ENCODE peak calls at places on chromosomes 11 and 22, in nine cellular contexts. One of them, this sample, is unnamed.

GRCh38 chr11:44047931-44048431 is at the start of gene ACCSL:
- DNase-seq in GM12891: no peak
- DNase-seq in stimulated activated CD4-positive, alpha-beta T cell treated with anti-CD3 and anti-CD28 coated beads, Interleukin-12 subunit alpha, Interleukin-12 subunit beta, amount 100 ng/mL, for 48 hours: no peak
- DNase-seq in HT1080: no peak
- DNase-seq in NCI-H1436: no peak
- DNase-seq in activated CD4-positive, CD25-positive, alpha-beta regulatory T cell: no peak
- DNase-seq in left ventricle myocardium superior: no peak
- DNase-seq in astrocyte of the hippocampus: no peak
- DNase-seq in Kasumi-1: no peak
- DNase-seq in this sample: no peak

GRCh38 chr11:2791521-2792375 is 92.0 kb upstream of the KCNQ1OT1 start:
- DNase-seq in GM12891: no peak
- DNase-seq in Kasumi-1: no peak
- DNase-seq in activated CD4-positive, CD25-positive, alpha-beta regulatory T cell: peak; percentile 16
- DNase-seq in astrocyte of the hippocampus: no peak
- DNase-seq in stimulated activated CD4-positive, alpha-beta T cell treated with anti-CD3 and anti-CD28 coated beads, Interleukin-12 subunit alpha, Interleukin-12 subunit beta, amount 100 ng/mL, for 48 hours: no peak
- DNase-seq in HT1080: no peak
- DNase-seq in NCI-H1436: no peak
- DNase-seq in left ventricle myocardium superior: peak; percentile 36
- DNase-seq in this sample: no peak

GRCh38 chr11:27688076-27688475 is 12.2 kb downstream of the BDNF start:
- DNase-seq in GM12891: no peak
- DNase-seq in astrocyte of the hippocampus: no peak
- DNase-seq in stimulated activated CD4-positive, alpha-beta T cell treated with anti-CD3 and anti-CD28 coated beads, Interleukin-12 subunit alpha, Interleukin-12 subunit beta, amount 100 ng/mL, for 48 hours: no peak
- DNase-seq in NCI-H1436: no peak
- DNase-seq in HT1080: no peak
- DNase-seq in activated CD4-positive, CD25-positive, alpha-beta regulatory T cell: no peak
- DNase-seq in left ventricle myocardium superior: no peak
- DNase-seq in Kasumi-1: no peak
- DNase-seq in this sample: no peak

GRCh38 chr22:49725516-49725915 is 102.2 kb downstream of the BRD1 start:
- DNase-seq in GM12891: no peak
- DNase-seq in activated CD4-positive, CD25-positive, alpha-beta regulatory T cell: no peak
- DNase-seq in left ventricle myocardium superior: no peak
- DNase-seq in astrocyte of the hippocampus: no peak
- DNase-seq in HT1080: no peak
- DNase-seq in stimulated activated CD4-positive, alpha-beta T cell treated with anti-CD3 and anti-CD28 coated beads, Interleukin-12 subunit alpha, Interleukin-12 subunit beta, amount 100 ng/mL, for 48 hours: no peak
- DNase-seq in Kasumi-1: no peak
- DNase-seq in NCI-H1436: no peak
- DNase-seq in this sample: no peak

GRCh38 chr11:2549080-2549479 is 104.3 kb downstream of the KCNQ1 start:
- DNase-seq in astrocyte of the hippocampus: no peak
- DNase-seq in HT1080: no peak
- DNase-seq in activated CD4-positive, CD25-positive, alpha-beta regulatory T cell: no peak
- DNase-seq in left ventricle myocardium superior: no peak
- DNase-seq in NCI-H1436: no peak
- DNase-seq in stimulated activated CD4-positive, alpha-beta T cell treated with anti-CD3 and anti-CD28 coated beads, Interleukin-12 subunit alpha, Interleukin-12 subunit beta, amount 100 ng/mL, for 48 hours: no peak
- DNase-seq in GM12891: no peak
- DNase-seq in Kasumi-1: no peak
- DNase-seq in this sample: no peak

GRCh38 chr22:40123387-40123786 is 54.3 kb upstream of the TNRC6B start:
- DNase-seq in GM12891: no peak
- DNase-seq in left ventricle myocardium superior: peak; percentile 52
- DNase-seq in activated CD4-positive, CD25-positive, alpha-beta regulatory T cell: no peak
- DNase-seq in stimulated activated CD4-positive, alpha-beta T cell treated with anti-CD3 and anti-CD28 coated beads, Interleukin-12 subunit alpha, Interleukin-12 subunit beta, amount 100 ng/mL, for 48 hours: no peak
- DNase-seq in astrocyte of the hippocampus: no peak
- DNase-seq in NCI-H1436: no peak
- DNase-seq in HT1080: no peak
- DNase-seq in Kasumi-1: no peak
- DNase-seq in this sample: no peak

GRCh38 chr11:848380-848931 is 5.8 kb downstream of the TSPAN4 start:
- DNase-seq in GM12891: peak; percentile 94
- DNase-seq in NCI-H1436: peak; percentile 34
- DNase-seq in astrocyte of the hippocampus: no peak
- DNase-seq in HT1080: no peak
- DNase-seq in stimulated activated CD4-positive, alpha-beta T cell treated with anti-CD3 and anti-CD28 coated beads, Interleukin-12 subunit alpha, Interleukin-12 subunit beta, amount 100 ng/mL, for 48 hours: no peak
- DNase-seq in Kasumi-1: peak; percentile 66
- DNase-seq in left ventricle myocardium superior: peak; percentile 71
- DNase-seq in activated CD4-positive, CD25-positive, alpha-beta regulatory T cell: peak; percentile 45
- DNase-seq in this sample: no peak

GRCh38 chr22:22684605-22685561 is 40.5 kb downstream of the GGTLC2 start:
- DNase-seq in astrocyte of the hippocampus: no peak
- DNase-seq in activated CD4-positive, CD25-positive, alpha-beta regulatory T cell: no peak
- DNase-seq in Kasumi-1: peak; percentile 8
- DNase-seq in NCI-H1436: no peak
- DNase-seq in HT1080: no peak
- DNase-seq in stimulated activated CD4-positive, alpha-beta T cell treated with anti-CD3 and anti-CD28 coated beads, Interleukin-12 subunit alpha, Interleukin-12 subunit beta, amount 100 ng/mL, for 48 hours: no peak
- DNase-seq in left ventricle myocardium superior: no peak
- DNase-seq in GM12891: no peak
- DNase-seq in this sample: peak; percentile 25

GRCh38 chr22:46149493-46149997 is 781 bp upstream of the PPARA start:
- DNase-seq in activated CD4-positive, CD25-positive, alpha-beta regulatory T cell: no peak
- DNase-seq in astrocyte of the hippocampus: peak; percentile 40
- DNase-seq in HT1080: no peak
- DNase-seq in Kasumi-1: peak; percentile 47
- DNase-seq in GM12891: no peak
- DNase-seq in stimulated activated CD4-positive, alpha-beta T cell treated with anti-CD3 and anti-CD28 coated beads, Interleukin-12 subunit alpha, Interleukin-12 subunit beta, amount 100 ng/mL, for 48 hours: no peak
- DNase-seq in left ventricle myocardium superior: peak; percentile 82
- DNase-seq in NCI-H1436: no peak
- DNase-seq in this sample: no peak